ENCODE peak calls at places on chromosomes 16 and 17, in eight cellular contexts. K is activated T-cell treated with anti-CD3 and anti-CD28 coated beads, Interleukin-2, amount 50 U/mL, for 72 hours; Z is amygdala; V is HuH-7; W is fibroblast of lung; I is H4; E is H1; S is head of caudate nucleus. R is an unnamed sample.

GRCh38 chr16:88737298-88738166 is 31.2 kb downstream of the CTU2 start:
- DNase-seq in S (peak; percentile 57), V (peak; percentile 99), W (peak; percentile 57), K (peak; percentile 83), Z (peak; percentile 11), I (peak; percentile 87), E (peak; percentile 88), R (peak; percentile 90)

GRCh38 chr16:47026492-47026891 is 53.0 kb upstream of the DNAJA2 start:
- DNase-seq in S (no peak), W (no peak), Z (no peak), E (no peak), V (no peak), K (no peak), I (no peak), R (no peak)

GRCh38 chr16:87955302-87956168 is 4.3 kb downstream of the BANP start:
- DNase-seq in S (no peak), K (peak; percentile 46), I (no peak), E (no peak), V (no peak), W (peak; percentile 72), Z (no peak), R (no peak)

GRCh38 chr17:43852571-43852970 is 5.6 kb downstream of the CD300LG start:
- DNase-seq in E (no peak), V (no peak), S (no peak), K (no peak), Z (no peak), W (no peak), I (no peak), R (no peak)

GRCh38 chr16:27235938-27236245 is 32.6 kb downstream of the KDM8 start:
- DNase-seq in E (no peak), V (no peak), Z (no peak), W (no peak), I (no peak), K (no peak), S (no peak), R (no peak)

GRCh38 chr16:82136956-82137818 is 32.8 kb downstream of the MPHOSPH6 start:
- DNase-seq in Z (no peak), I (no peak), K (no peak), V (no peak), W (no peak), E (no peak), S (no peak), R (no peak)

GRCh38 chr17:42783062-42783777 is 2.8 kb downstream of the WNK4 start:
- DNase-seq in S (no peak), I (no peak), E (no peak), V (no peak), K (no peak), Z (no peak), W (peak; percentile 95), R (no peak)

GRCh38 chr17:44733753-44734152 is 25.0 kb upstream of the ADAM11 start:
- DNase-seq in W (no peak), S (no peak), V (peak; percentile 56), E (peak; percentile 63), I (no peak), Z (no peak), K (no peak), R (no peak)

GRCh38 chr16:7182510-7183109 is 150.0 kb upstream of the RBFOX1 start:
- DNase-seq in I (no peak), E (peak; percentile 52), V (peak; percentile 4), W (no peak), K (no peak), S (no peak), Z (no peak), R (no peak)

GRCh38 chr17:46056800-46057304 is 57.8 kb downstream of the STH start:
- DNase-seq in W (peak; percentile 75), K (no peak), V (no peak), E (no peak), Z (no peak), I (no peak), S (no peak), R (no peak)

GRCh38 chr16:46812781-46813555 is 18.0 kb downstream of the C16orf87 start:
- DNase-seq in S (no peak), W (no peak), Z (no peak), E (no peak), K (no peak), I (no peak), V (no peak), R (no peak)

GRCh38 chr17:7293821-7294613 is 422 bp downstream of the YBX2 start:
- DNase-seq in V (no peak), Z (no peak), E (peak; percentile 86), K (no peak), W (no peak), S (no peak), I (no peak), R (no peak)